ENCODE peak calls at places on chromosomes 3 and 15, in four cellular contexts. I is HepG2, V is K562, A is Panc1. M is an unnamed sample.
A peak's percentile ranks its signal among the peaks of the same experiment; 100 is the strongest.

GRCh38 chr15:31083394-31083790 is 18.1 kb downstream of the TRPM1 start:
- DNase-seq in V (no peak), A (no peak), I (peak; percentile 48), M (no peak)

GRCh38 chr3:129794319-129795201 is 99.0 kb downstream of the TMCC1 start:
- DNase-seq in A (peak; percentile 30), I (peak; percentile 22), V (peak; percentile 8), M (peak; percentile 88)

GRCh38 chr3:102536479-102536878 is 101.7 kb downstream of the ZPLD1 start:
- DNase-seq in I (peak; percentile 16), V (no peak), A (peak; percentile 25), M (peak; percentile 26)

GRCh38 chr3:39134305-39134704 is 19.1 kb downstream of the CSRNP1 start:
- DNase-seq in V (no peak), A (no peak), I (no peak), M (no peak)

GRCh38 chr3:13080591-13080990 is 7.4 kb upstream of the IQSEC1 start:
- DNase-seq in I (no peak), V (no peak), A (no peak), M (no peak)

GRCh38 chr3:48548731-48549705 is 7.6 kb downstream of the PFKFB4 start:
- DNase-seq in I (peak; percentile 67), A (no peak), V (peak; percentile 65), M (peak; percentile 54)

GRCh38 chr3:46482632-46483311 is 15.0 kb upstream of the RTP3 start:
- DNase-seq in A (no peak), I (no peak), V (no peak), M (no peak)

GRCh38 chr3:31952205-31952604 is 28.9 kb downstream of the OSBPL10 start:
- DNase-seq in I (no peak), A (no peak), V (no peak), M (no peak)

GRCh38 chr3:16798738-16799137 is 86.0 kb upstream of the PLCL2 start:
- DNase-seq in I (no peak), V (no peak), A (no peak), M (no peak)

GRCh38 chr3:72230774-72231379 is 445.9 kb upstream of the PROK2 start:
- DNase-seq in A (no peak), V (no peak), I (no peak), M (no peak)

GRCh38 chr3:114551770-114552526 is 258.1 kb downstream of the TIGIT start:
- DNase-seq in I (no peak), V (no peak), A (peak; percentile 5), M (peak; percentile 85)
- TF ChIP-seq TCF7L2 in I (no peak), V (no peak), A (no peak), M (no peak)

DNA sequence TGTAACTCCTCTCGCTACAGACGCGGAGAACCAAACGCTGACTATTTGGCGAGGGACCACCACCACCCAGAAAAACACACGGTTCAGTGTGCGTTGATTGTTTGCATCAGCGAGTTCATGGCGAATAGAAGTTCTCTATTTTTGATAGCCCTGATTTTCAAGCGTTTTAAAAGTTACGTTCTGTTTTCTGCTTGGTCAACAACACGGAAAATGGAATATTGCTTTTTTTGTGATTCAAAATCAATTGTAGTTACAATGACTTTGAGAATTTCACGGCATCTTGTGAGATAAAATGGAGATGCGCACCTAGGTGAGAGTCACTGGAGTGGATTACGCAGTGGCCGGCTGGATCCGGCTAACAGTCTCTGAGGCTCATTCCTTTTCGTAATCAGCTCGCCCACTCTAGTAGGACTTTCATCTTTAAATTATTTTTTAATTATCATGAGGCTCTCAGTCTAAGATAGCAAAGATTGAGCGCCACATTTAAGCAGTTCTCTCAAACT is 54.8 kb downstream of the CCDC54 start:
- DNase-seq in A (no peak), V (no peak), I (no peak), M (no peak)
- TF ChIP-seq TCF7L2 in A (no peak), V (no peak), I (no peak), M (no peak)

DNA sequence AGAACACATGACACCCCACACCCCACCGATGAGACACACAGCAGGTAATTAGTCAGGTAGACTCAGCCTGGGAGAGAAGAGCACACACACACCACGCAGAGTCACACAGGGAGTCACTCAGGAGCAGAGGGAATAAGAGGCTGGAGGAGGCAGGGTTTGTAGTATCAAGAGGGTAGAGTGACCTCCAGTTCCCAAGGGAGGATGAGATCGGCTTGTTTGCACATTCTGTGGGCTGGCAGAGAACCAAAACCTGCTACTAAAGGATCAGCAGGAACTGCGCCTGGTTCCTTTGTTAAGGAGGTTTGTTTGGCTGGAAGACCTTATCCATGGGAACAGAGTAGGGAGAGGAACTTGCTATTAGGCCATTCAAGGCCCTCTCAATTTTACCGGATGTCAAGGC is 281.4 kb upstream of the SLCO3A1 start:
- DNase-seq in A (no peak), I (no peak), V (no peak), M (no peak)
- TF ChIP-seq TCF7L2 in A (no peak), I (no peak), V (no peak), M (no peak)

DNA sequence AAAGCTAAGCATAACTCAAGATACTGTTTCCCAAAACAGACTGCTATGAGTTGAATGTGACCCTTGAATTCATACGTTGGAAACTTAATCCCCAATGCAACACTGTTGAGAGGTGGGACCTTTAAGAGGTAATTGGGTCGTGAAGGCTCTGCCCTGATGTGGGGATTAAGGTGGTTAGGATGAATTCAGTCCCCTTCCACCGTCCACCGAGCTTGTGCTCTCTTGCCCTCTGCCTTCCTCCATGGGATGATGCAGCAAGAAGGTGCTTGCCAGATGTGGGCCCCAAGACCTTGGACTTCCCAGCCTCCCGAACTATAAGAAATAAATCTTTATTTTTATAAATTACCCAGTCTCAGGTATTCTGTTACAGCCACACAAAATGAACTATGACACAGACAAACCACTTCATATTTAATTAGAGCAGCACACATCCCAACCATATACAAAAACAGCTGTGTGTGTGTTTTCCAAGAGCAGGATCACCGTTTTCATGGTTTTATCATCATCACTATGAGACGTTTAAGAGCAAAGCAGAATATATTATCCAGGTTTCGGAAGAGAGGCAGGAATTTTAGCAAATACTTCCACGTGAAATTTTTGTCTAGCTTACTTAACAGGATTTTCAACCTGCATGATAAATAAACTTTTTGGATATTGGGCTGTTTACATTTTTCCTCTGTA is 61.2 kb downstream of the CD200R1L start:
- DNase-seq in A (no peak), I (no peak), V (no peak), M (no peak)
- TF ChIP-seq TCF7L2 in A (no peak), I (no peak), V (no peak), M (no peak)

DNA sequence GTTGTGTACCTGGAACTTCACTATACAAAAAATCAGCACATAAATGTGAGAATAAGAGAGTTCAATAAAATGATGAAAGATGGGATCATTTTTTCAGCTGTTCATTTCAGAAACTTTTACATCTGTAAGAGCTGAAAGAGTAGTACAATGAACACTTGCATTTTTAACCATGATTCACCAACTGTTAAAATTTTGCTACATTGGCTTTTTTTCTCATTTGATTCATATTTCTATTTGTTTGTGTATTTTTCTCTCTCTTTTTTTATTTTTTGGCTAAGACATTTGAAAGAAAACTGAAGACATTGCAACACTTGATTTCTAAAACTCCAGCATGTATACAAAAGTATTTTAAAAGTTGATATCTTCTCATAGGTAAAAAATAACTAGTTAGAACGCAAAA is 98.3 kb upstream of the CDIN1 start:
- DNase-seq in I (no peak), V (no peak), A (no peak), M (no peak)
- TF ChIP-seq TCF7L2 in I (no peak), V (no peak), A (no peak), M (no peak)

GRCh38 chr3:149723781-149724180 is 28.5 kb downstream of the COMMD2 start:
- DNase-seq in A (no peak), V (no peak), I (no peak), M (no peak)
- TF ChIP-seq TCF7L2 in A (no peak), V (no peak), I (no peak), M (no peak)

GRCh38 chr3:23183731-23184130 is 19.4 kb upstream of the UBE2E2 start:
- DNase-seq in V (peak; percentile 13), A (peak; percentile 22), I (peak; percentile 43), M (peak; percentile 54)
- TF ChIP-seq TCF7L2 in V (no peak), A (no peak), I (no peak), M (no peak)